ENCODE peak calls at places on chromosomes 4 and X, in five cellular contexts. F is AG10803, B is ovary, J is colonic mucosa, E is upper lobe of right lung. Q is an unnamed sample.

GRCh38 chr4:165207431-165208321 is at the start of gene KLHL2:
- DNase-seq in B (peak), E (peak), J (peak), F (peak), Q (peak)

GRCh38 chrX:15600745-15601144 is at the start of gene ACE2:
- DNase-seq in B (no peak), F (no peak), E (no peak), J (no peak), Q (no peak)

GRCh38 chr4:138864961-138865720 is 150.4 kb upstream of the NOCT start:
- DNase-seq in B (no peak), F (no peak), E (no peak), J (no peak), Q (no peak)

GRCh38 chrX:54116391-54116790 is 66.7 kb downstream of the FAM120C start:
- DNase-seq in F (no peak), B (no peak), E (no peak), J (no peak), Q (no peak)

GRCh38 chr4:53313510-53313909 is 52.4 kb downstream of the SCFD2 start:
- DNase-seq in F (peak), B (no peak), J (no peak), E (no peak), Q (peak)

GRCh38 chrX:28997716-28998115 is 410.5 kb downstream of the IL1RAPL1 start:
- DNase-seq in E (no peak), F (no peak), J (no peak), B (no peak), Q (peak)

GRCh38 chr4:183504930-183505555 is at the start of gene ING2:
- DNase-seq in E (no peak), J (peak), B (peak), F (peak), Q (no peak)

GRCh38 chrX:68808686-68809357 is 20.0 kb upstream of the EFNB1 start:
- DNase-seq in E (no peak), J (no peak), F (peak), B (no peak), Q (peak)

GRCh38 chrX:2859197-2859797 is 30.6 kb downstream of the GYG2 start:
- DNase-seq in F (no peak), E (no peak), B (no peak), J (no peak), Q (no peak)

GRCh38 chr4:81723927-81724587 is 252.3 kb upstream of the RASGEF1B start:
- DNase-seq in J (no peak), F (no peak), E (no peak), B (no peak), Q (peak)

GRCh38 chr4:107252621-107253020 is 216.5 kb upstream of the DKK2 start:
- DNase-seq in E (no peak), F (no peak), J (no peak), B (no peak), Q (peak)

GRCh38 chrX:119574394-119575266 is at the start of gene UBE2A:
- DNase-seq in B (peak), J (peak), E (peak), F (peak), Q (peak)
- TF ChIP-seq CTCF in B (peak), J (peak), E (peak), F (peak), Q (peak)

GRCh38 chr4:3464911-3465697 is 2.0 kb downstream of the DOK7 start:
- DNase-seq in E (no peak), J (no peak), B (no peak), F (no peak), Q (no peak)
- H3K4me3 ChIP-seq in E (no peak), J (no peak), B (no peak), F (no peak), Q (no peak)

GRCh38 chr4:99677161-99677560 is 19.5 kb upstream of the C4orf54 start:
- DNase-seq in B (no peak), E (no peak), J (no peak), F (no peak), Q (no peak)

GRCh38 chr4:99683913-99684312 is 26.3 kb upstream of the C4orf54 start:
- DNase-seq in B (no peak), E (no peak), J (no peak), F (no peak), Q (no peak)

GRCh38 chr4:99679976-99680375 is 22.3 kb upstream of the C4orf54 start:
- DNase-seq in F (no peak), E (no peak), B (no peak), J (no peak), Q (no peak)

DNA sequence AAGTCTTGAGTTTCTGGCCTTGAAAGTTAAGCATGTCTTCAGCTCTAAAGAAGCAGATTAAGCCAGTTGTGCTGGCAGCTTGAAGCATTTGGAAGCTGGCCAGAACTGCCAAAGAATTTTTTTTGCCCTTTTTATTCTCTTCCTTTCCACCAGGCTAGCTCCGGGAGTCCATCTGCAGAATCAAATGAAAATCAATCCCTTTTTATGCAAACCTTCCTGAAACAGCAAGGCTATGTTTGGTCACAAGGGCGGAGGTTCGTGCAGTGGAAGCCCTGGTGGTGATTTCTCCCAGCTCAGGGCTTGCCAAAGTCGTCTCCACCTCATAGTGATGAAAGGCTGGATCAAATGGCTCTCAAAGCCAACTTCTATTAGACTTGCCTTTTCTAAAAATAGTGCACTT is 21.6 kb upstream of the C4orf54 start:
- DNase-seq in E (no peak), F (no peak), J (no peak), B (peak), Q (peak)
- TF ChIP-seq CTCF in E (no peak), F (no peak), J (no peak), B (peak), Q (no peak)

GRCh38 chrX:136778914-136779313 is 1.8 kb downstream of the ARHGEF6 start:
- DNase-seq in E (no peak), J (no peak), F (no peak), B (no peak), Q (no peak)
- H3K4me3 ChIP-seq in E (peak), J (no peak), F (no peak), B (no peak), Q (no peak)

DNA sequence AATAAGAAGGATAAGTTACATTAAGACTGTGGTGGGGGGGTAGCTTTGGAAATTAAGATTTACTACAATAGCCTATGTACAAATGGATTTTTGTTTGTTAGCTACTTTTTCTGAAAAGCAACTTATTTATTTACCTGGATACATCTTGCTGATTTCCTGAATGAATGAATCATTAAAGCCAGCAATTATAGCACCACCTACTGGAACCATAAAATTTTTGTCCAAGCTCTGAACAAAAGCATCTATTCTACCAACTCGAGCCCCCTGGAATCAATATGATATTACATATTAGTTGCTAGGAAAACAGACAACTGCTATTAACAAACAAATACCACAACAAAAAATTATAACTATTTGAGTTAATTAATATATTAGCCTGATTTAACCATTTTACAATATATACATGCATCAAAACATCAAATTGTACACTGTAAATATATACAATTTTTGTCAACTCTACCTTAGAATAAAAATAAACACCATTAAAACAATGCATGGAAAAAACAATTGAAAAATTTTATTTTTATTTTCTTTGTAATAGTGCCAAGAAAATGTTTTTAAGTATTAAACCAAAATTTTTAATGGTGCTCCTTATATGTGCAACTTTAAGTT is 15.3 kb downstream of the SEPSECS start:
- DNase-seq in J (no peak), B (no peak), F (peak), E (no peak), Q (peak)
- TF ChIP-seq CTCF in J (peak), B (no peak), F (peak), E (peak), Q (peak)

DNA sequence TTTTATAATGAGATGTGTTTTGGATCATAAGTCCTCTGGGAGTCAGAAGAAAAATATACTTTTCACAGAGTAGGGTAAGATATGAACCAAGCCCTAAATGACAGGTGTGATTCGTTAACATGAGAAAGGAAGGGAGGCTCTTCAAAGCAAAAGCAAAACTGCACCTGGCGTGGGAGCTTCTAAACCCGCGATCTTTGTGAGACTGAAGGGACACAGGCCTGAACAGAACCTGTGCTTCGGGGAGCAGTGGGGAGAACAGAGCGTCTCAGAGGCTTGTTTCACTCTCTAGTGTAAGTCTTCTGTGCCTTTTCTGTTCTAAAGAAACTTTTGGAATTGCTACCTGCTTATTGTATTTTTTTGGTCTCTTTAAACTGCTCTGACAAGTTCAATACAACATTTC is 30.2 kb upstream of the CYP4V2 start:
- DNase-seq in J (no peak), F (no peak), B (no peak), E (no peak), Q (no peak)
- H3K4me3 ChIP-seq in J (no peak), F (no peak), B (no peak), E (no peak), Q (no peak)